ENCODE peak calls at places on chromosomes 3 and 15, in eight cellular contexts. Y is adrenal gland, X is fibroblast of lung, K is keratinocyte, N is A673, A is lung, G is H1, I is tibial nerve. Z is an unnamed sample.

GRCh38 chr3:178072931-178073330 is 463.3 kb upstream of the KCNMB2 start:
- DNase-seq in Y (no peak), X (peak; percentile 51), K (no peak), N (no peak), A (no peak), G (no peak), I (no peak), Z (no peak)

GRCh38 chr3:105979961-105980360 is 111.1 kb upstream of the CBLB start:
- DNase-seq in Y (no peak), X (no peak), K (no peak), N (no peak), A (no peak), G (no peak), I (no peak), Z (no peak)

GRCh38 chr3:129424185-129424841 is 4.1 kb downstream of the EFCAB12 start:
- DNase-seq in Y (peak; percentile 30), X (no peak), K (peak; percentile 94), N (no peak), A (no peak), G (no peak), I (no peak), Z (no peak)

GRCh38 chr3:123751478-123751877 is 132.7 kb downstream of the MYLK start:
- DNase-seq in Y (no peak), X (no peak), K (no peak), N (no peak), A (no peak), G (no peak), I (no peak), Z (no peak)

GRCh38 chr3:140050977-140051957 is 116.3 kb downstream of the CLSTN2 start:
- DNase-seq in Y (peak; percentile 7), X (no peak), K (peak; percentile 30), N (peak; percentile 48), A (no peak), G (peak; percentile 21), I (no peak), Z (peak; percentile 71)

GRCh38 chr3:106830334-106830733 is 546.9 kb upstream of the CCDC54 start:
- DNase-seq in Y (no peak), X (no peak), K (no peak), N (no peak), A (no peak), G (peak; percentile 80), I (no peak), Z (no peak)

GRCh38 chr15:65066635-65067333 is 1.0 kb downstream of the RASL12 start:
- DNase-seq in Y (no peak), X (no peak), K (no peak), N (no peak), A (no peak), G (no peak), I (no peak), Z (no peak)

GRCh38 chr15:100249096-100249815 is 92.5 kb downstream of the ADAMTS17 start:
- DNase-seq in Y (no peak), X (no peak), K (no peak), N (no peak), A (no peak), G (no peak), I (no peak), Z (no peak)

GRCh38 chr15:78992416-78993256 is 47.8 kb upstream of the CTSH start:
- DNase-seq in Y (peak; percentile 61), X (no peak), K (no peak), N (peak; percentile 45), A (peak; percentile 62), G (no peak), I (peak; percentile 25), Z (no peak)

GRCh38 chr3:194084284-194084683 is 51.7 kb upstream of the HES1 start:
- DNase-seq in Y (no peak), X (no peak), K (no peak), N (no peak), A (no peak), G (no peak), I (no peak), Z (no peak)

GRCh38 chr3:159989973-159990846 is 1.6 kb downstream of the IL12A start:
- DNase-seq in Y (no peak), X (no peak), K (no peak), N (no peak), A (no peak), G (no peak), I (no peak), Z (no peak)

GRCh38 chr15:34336947-34337556 is 529 bp downstream of the SLC12A6 start:
- DNase-seq in Y (no peak), X (no peak), K (no peak), N (no peak), A (no peak), G (no peak), I (no peak), Z (peak; percentile 18)

GRCh38 chr3:126449621-126450051 is 26.1 kb downstream of the ZXDC start:
- DNase-seq in Y (no peak), X (no peak), K (no peak), N (no peak), A (no peak), G (no peak), I (no peak), Z (no peak)

GRCh38 chr15:62559049-62559733 is 394.1 kb upstream of the C2CD4B start:
- DNase-seq in Y (peak; percentile 18), X (peak; percentile 20), K (no peak), N (no peak), A (no peak), G (no peak), I (peak; percentile 33), Z (no peak)

GRCh38 chr3:52733256-52733891 is 27.5 kb downstream of the SPCS1 start:
- DNase-seq in Y (no peak), X (no peak), K (no peak), N (no peak), A (no peak), G (no peak), I (no peak), Z (no peak)

GRCh38 chr3:52731590-52731989 is 25.7 kb downstream of the SPCS1 start:
- DNase-seq in Y (no peak), X (no peak), K (no peak), N (no peak), A (no peak), G (no peak), I (no peak), Z (no peak)

DNA sequence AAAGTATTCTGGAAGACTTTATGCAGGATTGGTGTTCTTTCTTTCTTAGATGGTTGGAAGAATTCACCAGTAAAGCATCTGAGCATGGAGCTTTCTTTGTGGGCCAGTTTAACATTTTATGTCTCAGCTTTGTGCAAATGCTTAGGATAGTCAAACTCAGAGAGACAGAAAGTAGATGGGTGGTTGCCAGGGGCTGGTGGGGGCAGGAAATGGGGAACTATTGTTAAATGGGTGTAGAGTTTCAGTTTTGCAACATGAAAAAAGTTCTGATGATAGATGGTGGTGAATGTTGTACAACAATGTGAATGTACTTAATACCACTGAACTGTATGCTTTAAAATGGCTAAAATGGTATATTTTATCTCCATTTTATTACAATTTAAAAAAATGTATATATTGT is 24.8 kb downstream of the SPCS1 start:
- DNase-seq in Y (no peak), X (peak; percentile 17), K (no peak), N (no peak), A (no peak), G (no peak), I (no peak), Z (no peak)
- H3K9me3 ChIP-seq in Y (no peaks in the 10 kb centered on the region), X (no peaks in the 10 kb centered on the region), K (peaks cover 7% of the 10 kb centered on the region), N (no peaks in the 10 kb centered on the region), A (peaks cover 2% of the 10 kb centered on the region), G (no peaks in the 10 kb centered on the region), I (peaks cover 5% of the 10 kb centered on the region), Z (peaks cover 38% of the 10 kb centered on the region)

GRCh38 chr3:47504113-47504512 is 9.4 kb downstream of the ELP6 start:
- DNase-seq in Y (no peak), X (no peak), K (no peak), N (no peak), A (no peak), G (no peak), I (no peak), Z (no peak)
- H3K36me3 ChIP-seq in Y (no peaks in the 10 kb centered on the region), X (peaks cover 9% of the 10 kb centered on the region), K (peaks cover 27% of the 10 kb centered on the region), N (peaks cover 25% of the 10 kb centered on the region), A (peaks cover 18% of the 10 kb centered on the region), G (peaks cover 14% of the 10 kb centered on the region), I (peaks cover 84% of the 10 kb centered on the region), Z (peaks cover 49% of the 10 kb centered on the region)

GRCh38 chr3:136546718-136547117 is 205.5 kb downstream of the STAG1 start:
- DNase-seq in Y (no peak), X (peak; percentile 26), K (no peak), N (peak; percentile 60), A (no peak), G (no peak), I (no peak), Z (no peak)
- TF ChIP-seq CTCF in Y (no peak), X (no peak), K (no peak), N (peak; percentile 51), A (no peak), G (no peak), I (no peak), Z (no peak)

DNA sequence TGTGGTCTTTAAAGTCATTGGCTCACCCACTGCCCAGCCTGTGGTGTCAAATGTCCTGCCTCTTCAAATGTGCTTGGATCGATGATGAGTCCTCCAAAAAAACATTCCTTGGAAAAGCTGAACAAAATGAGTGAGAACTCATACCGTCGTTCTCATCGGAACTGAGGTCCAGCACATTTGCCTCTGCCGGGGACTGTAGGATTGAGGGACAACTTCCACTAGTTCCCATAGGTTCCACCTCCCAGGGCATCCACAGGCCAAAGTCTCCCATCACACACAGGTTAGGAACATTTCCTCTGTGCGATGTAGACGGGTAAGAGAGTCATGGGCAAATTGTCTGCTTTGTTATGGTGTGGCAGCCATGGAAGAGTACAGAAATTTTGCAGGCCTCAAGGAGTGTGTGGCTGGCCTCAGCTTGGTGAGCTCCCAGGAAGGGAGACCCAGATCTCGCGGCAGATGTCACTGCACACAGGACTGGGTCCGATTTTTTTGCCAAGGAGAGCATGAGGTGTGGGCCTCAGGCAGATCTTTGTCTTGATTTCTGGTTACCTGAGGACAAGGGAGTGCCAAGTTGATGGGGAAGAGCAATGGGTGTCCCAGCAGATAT is 115.7 kb downstream of the SNRPN start:
- DNase-seq in Y (no peak), X (no peak), K (no peak), N (no peak), A (no peak), G (no peak), I (no peak), Z (no peak)
- H3K9me3 ChIP-seq in Y (no peaks in the 10 kb centered on the region), X (peaks cover 54% of the 10 kb centered on the region), K (peaks cover 91% of the 10 kb centered on the region), N (peaks cover 97% of the 10 kb centered on the region), A (peaks cover 96% of the 10 kb centered on the region), G (peaks cover 96% of the 10 kb centered on the region), I (peaks cover 100% of the 10 kb centered on the region), Z (peaks cover 86% of the 10 kb centered on the region)